ENCODE peak calls at places on chromosomes 12 and 14, in seven cellular contexts. W is NCI-H748 treated with DMSO at 0.1 percent for 48 hours; B is stimulated activated CD4-positive, alpha-beta T cell treated with anti-CD3 and anti-CD28 coated beads, Interleukin-1b, Interleukin-23, amount 100 ng/mL, for 1 hour; V is pancreas; D is stomach; P is glomerular endothelial cell; R is uterus. S is an unnamed sample.

GRCh38 chr14:77099425-77100167 is 1.5 kb downstream of the CIPC start:
- DNase-seq in P (no peak), W (no peak), B (no peak), V (no peak), D (no peak), R (no peak), S (no peak)

GRCh38 chr14:51574009-51574408 is 77.7 kb upstream of the FRMD6 start:
- DNase-seq in R (no peak), V (no peak), P (no peak), W (no peak), B (no peak), D (no peak), S (no peak)

GRCh38 chr12:108187831-108188230 is 58.7 kb downstream of the WSCD2 start:
- DNase-seq in B (no peak), D (no peak), W (no peak), R (no peak), P (no peak), V (no peak), S (no peak)

GRCh38 chr12:123100882-123101281 is 50.0 kb downstream of the PITPNM2 start:
- DNase-seq in B (no peak), P (no peak), D (no peak), R (no peak), W (no peak), V (no peak), S (no peak)

GRCh38 chr12:123801573-123802178 is 39.6 kb downstream of the DNAH10 start:
- DNase-seq in W (no peak), R (no peak), P (no peak), D (no peak), V (no peak), B (no peak), S (no peak)

GRCh38 chr12:8609061-8609570 is 3.5 kb downstream of the AICDA start:
- DNase-seq in P (peak), V (no peak), R (no peak), B (no peak), D (no peak), W (peak), S (no peak)

GRCh38 chr12:55736780-55737580 is 5.9 kb upstream of the GDF11 start:
- DNase-seq in R (peak), V (peak), W (peak), P (no peak), D (peak), B (no peak), S (no peak)

GRCh38 chr12:99985129-99985570 is 414 bp upstream of the ANKS1B start:
- DNase-seq in P (no peak), B (no peak), W (peak), V (no peak), D (no peak), R (no peak), S (no peak)

GRCh38 chr14:55881577-55882241 is 236.5 kb upstream of the PELI2 start:
- DNase-seq in B (no peak), R (no peak), V (no peak), P (no peak), D (no peak), W (no peak), S (no peak)

GRCh38 chr12:124761056-124761455 is 102.6 kb downstream of the SCARB1 start:
- DNase-seq in D (no peak), R (no peak), V (no peak), W (no peak), B (no peak), P (no peak), S (no peak)

GRCh38 chr12:116955382-116956021 is 44.8 kb downstream of the FBXW8 start:
- DNase-seq in W (no peak), R (no peak), V (no peak), B (no peak), D (peak), P (no peak), S (no peak)

GRCh38 chr14:67941456-67942018 is 122.0 kb downstream of the RAD51B start:
- DNase-seq in V (no peak), B (no peak), D (no peak), R (no peak), W (no peak), P (no peak), S (no peak)

GRCh38 chr12:26195641-26196423 is 459 bp downstream of the SSPN start:
- DNase-seq in P (no peak), W (no peak), R (peak), B (no peak), D (peak), V (peak), S (peak)

GRCh38 chr14:30267141-30267540 is 291.8 kb upstream of the G2E3 start:
- DNase-seq in V (no peak), P (no peak), W (no peak), B (no peak), R (no peak), D (no peak), S (no peak)

GRCh38 chr14:71117839-71118743 is 210.8 kb downstream of the PCNX1 start:
- DNase-seq in P (no peak), R (no peak), W (no peak), B (no peak), V (no peak), D (no peak), S (no peak)

GRCh38 chr12:15956413-15957185 is 45.5 kb downstream of the DERA start:
- DNase-seq in R (no peak), B (no peak), P (no peak), D (no peak), V (no peak), W (no peak), S (peak)

GRCh38 chr12:63206908-63207307 is 55.9 kb upstream of the AVPR1A start:
- DNase-seq in P (no peak), W (peak), R (no peak), D (no peak), V (no peak), B (no peak), S (peak)

GRCh38 chr12:62848418-62848817 is 86.5 kb downstream of the PPM1H start:
- DNase-seq in P (no peak), W (no peak), D (no peak), V (no peak), R (no peak), B (no peak), S (no peak)

GRCh38 chr12:8914716-8915526 is 612 bp downstream of the PHC1 start:
- DNase-seq in W (peak), D (peak), B (peak), P (peak), V (peak), R (peak), S (peak)

GRCh38 chr14:78074546-78074945 is 95.6 kb upstream of the NRXN3 start:
- DNase-seq in D (no peak), B (no peak), P (no peak), R (no peak), V (no peak), W (no peak), S (no peak)

GRCh38 chr14:35215110-35215872 is 76.9 kb upstream of the PSMA6 start:
- DNase-seq in R (no peak), B (no peak), V (no peak), D (no peak), W (no peak), P (no peak), S (no peak)

GRCh38 chr12:28057856-28058615 is 85.5 kb upstream of the PTHLH start:
- DNase-seq in B (no peak), D (no peak), W (no peak), P (no peak), V (no peak), R (no peak), S (no peak)

GRCh38 chr14:45426685-45427282 is 173.8 kb upstream of the MIS18BP1 start:
- DNase-seq in W (peak), B (no peak), D (no peak), R (no peak), V (no peak), P (peak), S (no peak)

GRCh38 chr12:45464699-45465098 is 248.8 kb downstream of the ANO6 start:
- DNase-seq in D (no peak), V (no peak), P (no peak), B (no peak), W (no peak), R (no peak), S (no peak)

GRCh38 chr14:67018720-67019119 is 170.5 kb upstream of the GARIN2 start:
- DNase-seq in V (no peak), W (no peak), P (no peak), D (no peak), B (no peak), R (no peak), S (no peak)

GRCh38 chr12:26028953-26029740 is 70.7 kb downstream of the RASSF8 start:
- DNase-seq in B (no peak), D (no peak), W (peak), V (no peak), R (no peak), P (peak), S (no peak)

GRCh38 chr12:1927751-1928351 is 9.4 kb upstream of the CACNA2D4 start:
- DNase-seq in R (no peak), D (peak), B (no peak), W (no peak), P (no peak), V (no peak), S (peak)

GRCh38 chr12:29153231-29153630 is 4.2 kb downstream of the FAR2 start:
- DNase-seq in P (no peak), R (no peak), B (no peak), W (no peak), V (no peak), D (no peak), S (no peak)

GRCh38 chr12:13044859-13045384 is 741 bp downstream of the FAM234B start:
- DNase-seq in V (no peak), W (no peak), P (no peak), D (no peak), B (no peak), R (no peak), S (no peak)

GRCh38 chr12:54561164-54561563 is 11.8 kb downstream of the PDE1B start:
- DNase-seq in R (peak), B (no peak), D (no peak), P (no peak), W (no peak), V (no peak), S (peak)